ENCODE peak calls at places on chromosomes 12 and 14, in nine cellular contexts. N is upper lobe of right lung, U is astrocyte, V is left ventricle myocardium inferior, T is Panc1, E is sigmoid colon, Q is osteoblast, F is kidney epithelial cell, W is pancreas. B is an unnamed sample. For H3K27me3 and H3K36me3, the result is how much of the 10 kb centered on the place peaks cover.

GRCh38 chr14:36661506-36662257 is at the start of gene PAX9:
- DNase-seq in T (peak), E (no peak), Q (peak), N (peak), U (peak), F (peak), W (peak), V (peak), B (peak)

GRCh38 chr12:111377440-111377839 is 8.5 kb upstream of the PHETA1 start:
- DNase-seq in U (no peak), E (no peak), F (no peak), Q (no peak), V (no peak), N (no peak), T (no peak), W (no peak), B (no peak)

GRCh38 chr12:52202361-52203078 is 10.7 kb upstream of the KRT80 start:
- DNase-seq in T (no peak), U (no peak), W (no peak), V (peak), F (no peak), Q (peak), N (peak), E (peak), B (no peak)

GRCh38 chr14:92846162-92846897 is 52.2 kb downstream of the GOLGA5 start:
- DNase-seq in F (peak), W (no peak), U (peak), N (no peak), V (no peak), T (no peak), Q (peak), E (no peak), B (no peak)

GRCh38 chr12:120115692-120116442 is 686 bp downstream of the RAB35 start:
- DNase-seq in V (peak), W (peak), N (peak), E (no peak), U (no peak), T (no peak), F (no peak), Q (peak), B (no peak)

GRCh38 chr14:42140831-42141279 is 534.2 kb downstream of the LRFN5 start:
- DNase-seq in W (no peak), E (no peak), U (peak), N (no peak), Q (peak), V (no peak), F (peak), T (peak), B (no peak)

GRCh38 chr14:105168496-105168978 is at the start of gene JAG2:
- DNase-seq in F (no peak), N (peak), U (peak), V (peak), W (peak), T (no peak), E (no peak), Q (no peak), B (peak)

GRCh38 chr14:104001003-104001402 is 58.7 kb upstream of the RD3L start:
- DNase-seq in T (no peak), W (no peak), N (no peak), U (no peak), V (no peak), E (no peak), Q (no peak), F (no peak), B (no peak)

GRCh38 chr12:31618228-31619025 is 27.5 kb upstream of the DENND5B start:
- DNase-seq in T (no peak), V (no peak), U (peak), Q (peak), E (no peak), N (no peak), F (no peak), W (no peak), B (no peak)

GRCh38 chr14:75181426-75182062 is 5.1 kb upstream of the TMED10 start:
- DNase-seq in V (no peak), Q (peak), F (no peak), W (no peak), T (no peak), N (no peak), E (no peak), U (no peak), B (no peak)

GRCh38 chr12:64142382-64142781 is 79.7 kb downstream of the KICS2 start:
- DNase-seq in V (no peak), Q (no peak), T (no peak), W (no peak), F (no peak), E (no peak), U (no peak), N (no peak), B (no peak)

GRCh38 chr12:257521-258321 is 4.9 kb downstream of the SLC6A13 start:
- DNase-seq in N (no peak), Q (no peak), V (no peak), F (no peak), U (no peak), T (no peak), E (no peak), W (no peak), B (no peak)

GRCh38 chr12:113019045-113019444 is 37.5 kb upstream of the DTX1 start:
- DNase-seq in U (peak), E (no peak), V (no peak), F (no peak), W (no peak), N (no peak), Q (no peak), T (no peak), B (no peak)

GRCh38 chr12:78101181-78101876 is 270.6 kb downstream of the NAV3 start:
- DNase-seq in U (no peak), T (no peak), V (no peak), Q (no peak), F (no peak), N (no peak), W (no peak), E (no peak), B (no peak)

GRCh38 chr12:60335765-60336164 is 739.9 kb downstream of the SLC16A7 start:
- DNase-seq in E (no peak), F (peak), U (peak), V (no peak), W (no peak), N (no peak), T (no peak), Q (no peak), B (no peak)

GRCh38 chr14:35821546-35822411 is 4.4 kb upstream of the BRMS1L start:
- DNase-seq in V (no peak), E (no peak), F (no peak), U (peak), N (no peak), Q (peak), T (peak), W (no peak), B (no peak)

GRCh38 chr12:57452181-57452936 is 2.7 kb upstream of the INHBE start:
- DNase-seq in V (peak), T (no peak), F (no peak), N (no peak), W (no peak), Q (peak), E (no peak), U (peak), B (no peak)

GRCh38 chr12:67716817-67717216 is 68.3 kb downstream of the DYRK2 start:
- DNase-seq in V (no peak), W (no peak), Q (peak), T (no peak), U (peak), N (no peak), F (peak), E (no peak), B (no peak)

GRCh38 chr12:66405395-66405794 is 103.1 kb downstream of the HELB start:
- DNase-seq in V (no peak), Q (peak), N (no peak), F (no peak), U (peak), W (no peak), E (no peak), T (no peak), B (no peak)

GRCh38 chr12:101743724-101744472 is 4.6 kb upstream of the SYCP3 start:
- DNase-seq in T (no peak), Q (no peak), F (peak), N (no peak), U (no peak), V (no peak), W (no peak), E (no peak), B (no peak)

DNA sequence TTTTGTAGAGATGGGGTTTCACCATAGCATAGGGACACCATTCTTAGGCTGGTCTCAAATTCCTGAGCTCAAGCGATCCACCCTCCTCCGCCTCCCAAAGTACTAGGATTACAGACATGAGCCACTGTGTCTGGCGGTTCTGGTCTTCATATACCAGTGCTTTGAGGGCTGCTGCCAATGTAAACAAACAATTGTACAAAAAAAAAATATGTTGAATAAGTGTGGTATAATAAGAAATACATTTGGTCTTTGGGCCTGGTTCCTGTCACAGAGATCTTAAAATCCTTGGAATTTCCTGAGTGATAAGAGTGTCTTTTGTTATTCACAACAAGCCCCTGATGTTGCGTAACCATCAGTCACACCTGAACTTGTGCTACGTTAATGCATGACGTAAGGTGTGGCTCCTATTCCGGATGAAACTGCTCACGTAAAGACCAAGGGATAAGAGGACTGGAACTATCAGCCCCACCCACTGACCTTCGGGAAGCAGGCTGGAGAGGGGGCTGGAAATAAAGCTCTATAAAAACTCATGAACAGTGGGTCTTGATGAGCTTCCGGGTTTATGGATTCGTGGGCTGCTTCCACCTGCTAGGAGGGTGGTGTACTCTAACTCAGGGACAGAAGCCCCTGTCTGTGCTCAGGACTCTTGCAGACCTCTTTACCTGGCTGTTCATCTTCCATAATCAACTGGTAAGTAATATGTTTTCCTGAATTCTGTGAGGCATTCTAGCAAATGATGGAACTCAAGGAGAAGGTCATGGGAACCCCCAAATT is 16.5 kb upstream of the RIMKLB start:
- DNase-seq in Q (no peak), V (no peak), N (no peak), F (no peak), W (no peak), E (no peak), U (peak), T (no peak), B (peak)
- H3K27me3 ChIP-seq in Q (under half), V (under half), N (under half), F (under half), W (under half), E (under half), U (under half), T (under half), B (under half)

GRCh38 chr12:27686147-27686546 is 10.1 kb upstream of the REP15 start:
- DNase-seq in F (no peak), W (no peak), U (no peak), Q (no peak), E (no peak), T (no peak), V (no peak), N (no peak), B (no peak)

GRCh38 chr12:27688671-27689070 is 7.6 kb upstream of the REP15 start:
- DNase-seq in F (no peak), Q (no peak), W (no peak), T (no peak), U (no peak), N (no peak), E (no peak), V (no peak), B (no peak)

GRCh38 chr12:27693403-27693802 is 2.8 kb upstream of the REP15 start:
- DNase-seq in E (no peak), W (no peak), N (no peak), F (no peak), Q (no peak), V (no peak), U (no peak), T (no peak), B (no peak)

GRCh38 chr12:27685274-27685673 is 11.0 kb upstream of the REP15 start:
- DNase-seq in V (no peak), E (no peak), F (no peak), N (no peak), U (no peak), W (no peak), T (no peak), Q (no peak), B (no peak)

DNA sequence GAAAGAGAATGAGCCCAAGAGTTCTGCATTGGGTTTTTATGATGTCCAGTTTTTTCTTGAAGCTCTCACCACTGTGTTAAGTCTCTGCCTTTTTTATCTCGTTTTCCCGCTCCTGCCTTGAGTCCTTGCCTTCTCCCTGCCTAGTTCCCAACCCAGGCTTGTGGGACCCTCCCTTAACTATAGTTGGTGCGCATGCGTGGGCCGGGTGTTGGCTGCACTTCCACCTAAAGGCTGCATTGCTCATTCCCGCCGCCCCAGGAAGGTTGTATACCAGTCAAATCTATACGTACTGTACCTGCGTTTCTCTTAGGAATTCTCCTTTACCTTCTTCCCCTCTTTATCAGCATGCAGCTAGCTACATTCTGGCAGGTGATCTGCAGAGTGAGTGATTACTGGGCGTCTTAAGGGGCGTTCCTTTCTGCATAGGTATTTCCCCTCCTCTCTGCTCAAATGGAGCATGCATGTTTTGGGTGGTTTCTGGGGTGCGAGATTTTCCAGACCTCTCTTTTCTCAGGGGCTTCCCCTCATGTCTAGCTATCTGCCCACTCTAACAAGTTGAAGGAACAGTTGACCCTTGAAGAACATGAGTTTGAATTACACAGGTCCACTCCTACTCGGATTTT is 6.6 kb upstream of the REP15 start:
- DNase-seq in E (no peak), N (no peak), T (no peak), W (no peak), U (no peak), Q (no peak), V (no peak), F (no peak), B (no peak)
- H3K36me3 ChIP-seq in E (under half), N (half or more), T (under half), W (half or more), U (half or more), Q (half or more), V (half or more), F (under half), B (under half)

GRCh38 chr14:50762931-50763300 is 68.0 kb downstream of the NIN start:
- DNase-seq in F (no peak), T (no peak), U (no peak), E (no peak), Q (peak), W (no peak), N (no peak), V (no peak), B (no peak)
- H3K27me3 ChIP-seq in F (under half), T (under half), U (under half), E (under half), Q (under half), W (under half), N (under half), V (under half), B (under half)

GRCh38 chr14:101900253-101900652 is 64.1 kb upstream of the DYNC1H1 start:
- DNase-seq in W (no peak), T (no peak), U (no peak), E (no peak), Q (no peak), F (no peak), N (no peak), V (no peak), B (no peak)

GRCh38 chr14:101898416-101898815 is 66.0 kb upstream of the DYNC1H1 start:
- DNase-seq in V (no peak), T (no peak), U (no peak), W (no peak), N (no peak), Q (no peak), F (no peak), E (peak), B (no peak)

GRCh38 chr14:101897326-101897725 is 67.0 kb upstream of the DYNC1H1 start:
- DNase-seq in T (no peak), F (no peak), E (no peak), N (no peak), Q (no peak), W (no peak), V (no peak), U (no peak), B (no peak)

GRCh38 chr14:101903111-101903561 is 61.2 kb upstream of the DYNC1H1 start:
- DNase-seq in N (no peak), Q (no peak), E (no peak), F (no peak), V (peak), U (no peak), T (no peak), W (no peak), B (no peak)

DNA sequence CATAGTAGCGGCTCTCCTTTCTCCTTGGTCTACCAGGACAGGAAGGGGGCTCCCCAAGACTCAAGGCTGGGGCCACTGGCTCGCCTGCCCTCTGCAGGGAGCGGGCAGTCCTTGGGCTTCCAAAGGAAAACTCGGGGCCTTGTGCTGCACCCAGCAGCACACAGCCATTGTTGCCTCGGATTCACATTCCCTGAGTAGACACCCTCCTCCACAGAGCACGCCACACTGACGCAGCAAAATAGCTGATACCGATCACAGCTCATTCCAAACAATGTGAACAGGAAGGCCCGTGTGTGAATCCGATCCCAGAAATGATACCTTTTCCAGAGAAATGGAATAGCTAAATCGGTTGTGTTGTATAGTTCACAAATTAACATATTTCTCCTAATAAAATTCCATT is 65.1 kb upstream of the DYNC1H1 start:
- DNase-seq in Q (no peak), W (no peak), T (no peak), F (no peak), E (no peak), U (no peak), V (no peak), N (no peak), B (no peak)
- H3K36me3 ChIP-seq in Q (half or more), W (under half), T (under half), F (under half), E (under half), U (under half), V (half or more), N (half or more), B (under half)

GRCh38 chr12:4032906-4033628 is 159.9 kb upstream of the PARP11 start:
- DNase-seq in F (no peak), U (peak), E (no peak), N (no peak), W (no peak), Q (peak), V (no peak), T (no peak), B (no peak)

GRCh38 chr12:4027412-4027811 is 154.2 kb upstream of the PARP11 start:
- DNase-seq in F (no peak), Q (no peak), V (no peak), N (no peak), U (no peak), E (no peak), T (no peak), W (no peak), B (no peak)

GRCh38 chr12:4034926-4035325 is 161.7 kb upstream of the PARP11 start:
- DNase-seq in N (no peak), T (no peak), Q (no peak), W (no peak), V (no peak), E (no peak), F (no peak), U (no peak), B (no peak)

GRCh38 chr12:4030938-4031702 is 157.9 kb upstream of the PARP11 start:
- DNase-seq in U (peak), N (peak), W (peak), Q (peak), E (peak), T (peak), F (peak), V (peak), B (peak)

GRCh38 chr12:4031703-4032291 is 158.6 kb upstream of the PARP11 start:
- DNase-seq in E (peak), Q (no peak), N (peak), T (no peak), V (peak), F (no peak), W (peak), U (peak), B (peak)
- H3K27me3 ChIP-seq in E (under half), Q (under half), N (under half), T (under half), V (under half), F (under half), W (under half), U (under half), B (under half)

DNA sequence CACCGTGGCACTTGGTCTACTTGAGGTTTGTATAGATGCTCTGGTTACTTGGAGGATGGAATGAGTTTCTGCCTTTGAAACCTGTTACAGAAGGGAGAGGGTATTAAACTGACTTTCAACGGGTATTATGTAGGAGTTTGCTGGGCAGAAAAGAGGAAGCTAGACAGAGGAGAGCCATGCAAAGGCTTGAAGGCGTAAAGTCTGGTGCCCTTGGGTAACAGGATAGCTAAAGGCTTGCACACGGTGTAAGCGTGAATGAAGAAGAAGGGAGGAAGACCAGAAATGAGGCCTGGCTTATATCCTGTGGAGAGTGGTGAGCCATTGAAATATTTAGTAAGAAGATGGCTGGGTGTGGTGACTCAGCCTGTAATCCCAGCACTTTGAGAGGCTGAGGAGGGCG is 22.5 kb downstream of the SUDS3 start:
- DNase-seq in U (no peak), E (no peak), W (no peak), Q (no peak), V (no peak), T (no peak), N (no peak), F (no peak), B (no peak)
- H3K36me3 ChIP-seq in U (under half), E (under half), W (half or more), Q (under half), V (half or more), T (under half), N (half or more), F (under half), B (under half)

B was measured in prostate gland.